ENCODE peak calls at places on chromosomes 3 and 15, in five cellular contexts. T is CD8-positive, alpha-beta memory T cell; K is iPS-NIHi11; W is cerebellar cortex; U is T-helper 22 cell. B is an unnamed sample.

GRCh38 chr3:46699846-46700523 is 1.2 kb upstream of the TMIE start:
- DNase-seq in T (no peak), K (no peak), W (no peak), U (no peak), B (no peak)

GRCh38 chr15:68667800-68668625 is 89.2 kb downstream of the CORO2B start:
- DNase-seq in T (no peak), K (no peak), W (no peak), U (no peak), B (no peak)

GRCh38 chr15:100712226-100712625 is 109.8 kb downstream of the ASB7 start:
- DNase-seq in T (no peak), K (no peak), W (no peak), U (no peak), B (no peak)

GRCh38 chr15:60614862-60615771 is 136.2 kb upstream of the ICE2 start:
- DNase-seq in T (no peak), K (peak; percentile 28), W (no peak), U (no peak), B (peak; percentile 33)

GRCh38 chr3:164479978-164480377 is 598.3 kb downstream of the SI start:
- DNase-seq in T (no peak), K (no peak), W (no peak), U (no peak), B (no peak)

GRCh38 chr15:65362491-65362890 is 15.3 kb downstream of the IGDCC3 start:
- DNase-seq in T (no peak), K (no peak), W (no peak), U (no peak), B (no peak)

GRCh38 chr3:176767385-176767784 is 429.9 kb downstream of the TBL1XR1 start:
- DNase-seq in T (no peak), K (no peak), W (no peak), U (no peak), B (no peak)

GRCh38 chr15:88648357-88649214 is 9.8 kb downstream of the ISG20 start:
- DNase-seq in T (no peak), K (no peak), W (no peak), U (no peak), B (no peak)

GRCh38 chr3:195039180-195039843 is 231.6 kb downstream of the XXYLT1 start:
- DNase-seq in T (no peak), K (no peak), W (no peak), U (no peak), B (no peak)

GRCh38 chr15:97684249-97684648 is 276.3 kb upstream of the ARRDC4 start:
- DNase-seq in T (no peak), K (no peak), W (no peak), U (no peak), B (no peak)

GRCh38 chr15:78033864-78034263 is 43.6 kb downstream of the TBC1D2B start:
- DNase-seq in T (peak; percentile 66), K (no peak), W (no peak), U (peak; percentile 71), B (no peak)

GRCh38 chr15:98887976-98888375 is 119.6 kb downstream of the PGPEP1L start:
- DNase-seq in T (no peak), K (no peak), W (no peak), U (no peak), B (no peak)

GRCh38 chr15:80121546-80121945 is 31.3 kb upstream of the FAH start:
- DNase-seq in T (no peak), K (no peak), W (peak; percentile 37), U (no peak), B (no peak)

GRCh38 chr15:95266481-95267061 is 1035.2 kb downstream of the MCTP2 start:
- DNase-seq in T (no peak), K (no peak), W (no peak), U (no peak), B (no peak)

GRCh38 chr3:189267981-189268613 is 96.3 kb downstream of the TPRG1 start:
- DNase-seq in T (no peak), K (peak; percentile 52), W (no peak), U (no peak), B (peak; percentile 30)

GRCh38 chr15:57019496-57020160 is 101.2 kb downstream of the TCF12 start:
- DNase-seq in T (no peak), K (no peak), W (no peak), U (no peak), B (no peak)

GRCh38 chr3:43435706-43436105 is 149.4 kb downstream of the SNRK start:
- DNase-seq in T (no peak), K (no peak), W (no peak), U (no peak), B (no peak)

GRCh38 chr15:82566690-82567089 is 26.4 kb upstream of the RPS17 start:
- DNase-seq in T (no peak), K (no peak), W (no peak), U (no peak), B (no peak)

GRCh38 chr15:70084461-70084860 is 13.3 kb downstream of the TLE3 start:
- DNase-seq in T (no peak), K (no peak), W (no peak), U (no peak), B (no peak)

B was measured in WTC11.